ENCODE peak calls at places on chromosomes 6 and 20, in eight cellular contexts. W, F, T, L, H, D, P and Q are unnamed samples.

GRCh38 chr20:18256440-18257090 is 31.8 kb upstream of the ZNF133 start:
- DNase-seq in W (no peak), F (no peak), T (no peak), L (no peak), H (no peak), D (no peak), P (no peak), Q (no peak)

GRCh38 chr20:24488800-24489175 is 19.4 kb downstream of the SYNDIG1 start:
- DNase-seq in W (no peak), F (no peak), T (no peak), L (no peak), H (no peak), D (no peak), P (no peak), Q (no peak)

GRCh38 chr20:23266530-23267398 is 83.8 kb upstream of the NXT1 start:
- DNase-seq in W (no peak), F (no peak), T (no peak), L (no peak), H (no peak), D (no peak), P (no peak), Q (no peak)

GRCh38 chr20:44422083-44422482 is 53.6 kb upstream of the TTPAL start:
- DNase-seq in W (no peak), F (no peak), T (peak; percentile 12), L (no peak), H (peak; percentile 51), D (no peak), P (no peak), Q (no peak)

GRCh38 chr6:80182291-80182690 is 75.8 kb downstream of the BCKDHB start:
- DNase-seq in W (no peak), F (no peak), T (no peak), L (no peak), H (peak; percentile 68), D (no peak), P (no peak), Q (peak; percentile 13)

GRCh38 chr6:20575125-20575524 is 40.9 kb downstream of the CDKAL1 start:
- DNase-seq in W (peak; percentile 25), F (no peak), T (no peak), L (peak; percentile 20), H (no peak), D (no peak), P (no peak), Q (no peak)

GRCh38 chr6:27157461-27158315 is 89.8 kb upstream of the PRSS16 start:
- DNase-seq in W (peak; percentile 76), F (peak; percentile 78), T (peak; percentile 90), L (peak; percentile 47), H (peak; percentile 56), D (peak; percentile 85), P (peak; percentile 67), Q (no peak)

GRCh38 chr6:13978102-13978640 is 53.4 kb downstream of the RNF182 start:
- DNase-seq in W (no peak), F (no peak), T (no peak), L (no peak), H (no peak), D (no peak), P (no peak), Q (no peak)

GRCh38 chr20:40319741-40320499 is 369.1 kb downstream of the MAFB start:
- DNase-seq in W (no peak), F (no peak), T (no peak), L (no peak), H (no peak), D (no peak), P (no peak), Q (no peak)

GRCh38 chr6:20866940-20867630 is 332.8 kb downstream of the CDKAL1 start:
- DNase-seq in W (no peak), F (no peak), T (no peak), L (no peak), H (peak; percentile 49), D (no peak), P (no peak), Q (no peak)

GRCh38 chr6:43916924-43917877 is 147.2 kb downstream of the VEGFA start:
- DNase-seq in W (peak; percentile 87), F (no peak), T (no peak), L (peak; percentile 92), H (no peak), D (peak; percentile 80), P (no peak), Q (no peak)

GRCh38 chr20:10649080-10649816 is 24.6 kb downstream of the JAG1 start:
- DNase-seq in W (no peak), F (no peak), T (no peak), L (no peak), H (peak; percentile 38), D (no peak), P (no peak), Q (no peak)

GRCh38 chr20:14444106-14444505 is 106.7 kb upstream of the FLRT3 start:
- DNase-seq in W (no peak), F (no peak), T (no peak), L (no peak), H (no peak), D (no peak), P (no peak), Q (no peak)

GRCh38 chr6:167094820-167095637 is 27.9 kb upstream of the CCR6 start:
- DNase-seq in W (no peak), F (no peak), T (no peak), L (no peak), H (no peak), D (no peak), P (no peak), Q (no peak)

GRCh38 chr6:34544052-34544604 is 12.0 kb downstream of the SPDEF start:
- DNase-seq in W (no peak), F (no peak), T (no peak), L (no peak), H (no peak), D (no peak), P (no peak), Q (no peak)
- H3K27ac ChIP-seq in W (no peak overlapping the region), F (no peak overlapping the region), T (no peak overlapping the region), L (no peak overlapping the region), H (no peak overlapping the region), D (no peak overlapping the region), P (no peak overlapping the region), Q (no peak overlapping the region)

DNA sequence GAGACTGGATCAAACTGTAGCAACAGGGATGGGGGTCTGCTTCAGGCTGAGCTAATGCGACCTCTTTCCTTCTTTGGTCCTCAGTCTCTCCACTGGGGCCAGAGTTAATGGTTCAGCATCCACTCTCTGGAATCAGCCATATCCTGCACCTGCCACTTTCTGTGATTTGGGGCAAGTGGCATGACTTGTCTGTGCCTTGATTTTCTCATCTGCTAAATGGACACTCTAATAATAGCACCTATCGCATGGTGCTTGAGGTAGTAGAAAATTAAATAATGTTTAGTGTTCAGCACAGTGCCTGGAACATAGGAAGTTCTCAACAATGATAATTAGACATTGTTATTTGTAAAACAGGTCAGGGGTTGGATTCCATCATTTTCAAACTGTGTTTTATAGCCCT is 6.3 kb downstream of the XKR7 start:
- DNase-seq in W (no peak), F (no peak), T (no peak), L (no peak), H (no peak), D (no peak), P (no peak), Q (no peak)
- H3K27me3 ChIP-seq in W (no peaks in the 10 kb centered on the region), F (no peaks in the 10 kb centered on the region), T (peaks cover 16% of the 10 kb centered on the region), L (peaks cover 5% of the 10 kb centered on the region), H (peaks cover 45% of the 10 kb centered on the region), D (no peaks in the 10 kb centered on the region), P (no peaks in the 10 kb centered on the region), Q (peaks cover 21% of the 10 kb centered on the region)

DNA sequence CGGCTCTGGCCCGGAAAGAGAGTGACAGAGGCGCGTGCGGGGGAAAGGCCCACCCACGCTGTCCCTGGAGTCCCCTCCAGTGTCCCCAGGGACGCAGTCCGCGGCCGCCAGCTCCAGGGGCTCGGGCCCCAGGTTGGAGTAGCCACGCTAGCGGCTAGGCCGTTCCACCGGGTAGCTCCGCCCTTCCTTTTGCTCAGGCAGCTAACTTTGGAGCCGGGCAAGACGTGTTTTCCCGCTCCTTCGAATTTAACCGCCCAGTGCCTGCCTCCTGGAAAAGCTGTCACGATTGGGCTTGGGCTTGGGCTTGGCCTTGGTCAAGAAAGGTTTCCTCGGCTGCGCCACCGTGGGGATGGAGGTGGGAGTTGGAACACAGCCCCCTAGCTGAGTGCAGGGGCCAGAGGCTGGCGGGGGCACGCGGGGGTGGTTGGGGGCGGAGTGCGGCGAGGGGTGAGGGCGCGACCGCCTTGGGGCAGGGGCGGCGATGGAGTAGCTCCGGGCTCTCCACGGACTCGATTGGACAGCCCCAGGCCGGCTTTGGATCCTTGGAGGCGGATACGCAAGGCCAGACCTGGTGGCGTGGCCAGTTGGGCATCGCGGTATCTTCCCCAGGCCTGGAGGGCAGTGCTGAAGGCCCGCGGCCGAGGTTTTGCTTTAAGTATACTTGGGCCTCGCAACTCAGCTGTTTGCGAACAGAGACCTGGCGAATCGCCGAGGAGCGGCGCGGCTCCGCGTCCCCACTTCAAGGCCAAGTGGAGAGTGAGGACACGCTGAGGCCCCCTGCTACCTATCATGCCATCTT is 4.5 kb downstream of the LINC00237 start:
- DNase-seq in W (peak; percentile 26), F (peak; percentile 26), T (no peak), L (no peak), H (no peak), D (no peak), P (no peak), Q (no peak)
- H3K4me3 ChIP-seq in W (peak overlapping the region; percentile 47), F (peak overlapping the region; percentile 62), T (no peak overlapping the region), L (no peak overlapping the region), H (no peak overlapping the region), D (no peak overlapping the region), P (peak overlapping the region; percentile 56), Q (no peak overlapping the region)

GRCh38 chr6:56529594-56530191 is 113.0 kb downstream of the DST start:
- DNase-seq in W (no peak), F (no peak), T (no peak), L (no peak), H (peak; percentile 62), D (no peak), P (no peak), Q (no peak)
- H3K27ac ChIP-seq in W (no peak overlapping the region), F (no peak overlapping the region), T (peak overlapping the region; percentile 88), L (no peak overlapping the region), H (peak overlapping the region; percentile 95), D (no peak overlapping the region), P (no peak overlapping the region), Q (no peak overlapping the region)

GRCh38 chr6:33725891-33726673 is 14.6 kb upstream of the UQCC2 start:
- DNase-seq in W (no peak), F (no peak), T (no peak), L (no peak), H (no peak), D (no peak), P (no peak), Q (no peak)
- H3K27me3 ChIP-seq in W (no peaks in the 10 kb centered on the region), F (peaks cover 5% of the 10 kb centered on the region), T (peaks cover 34% of the 10 kb centered on the region), L (no peaks in the 10 kb centered on the region), H (peaks cover 45% of the 10 kb centered on the region), D (no peaks in the 10 kb centered on the region), P (no peaks in the 10 kb centered on the region), Q (peaks cover 23% of the 10 kb centered on the region)

GRCh38 chr20:62816879-62817873 is at the start of gene COL9A3:
- DNase-seq in W (no peak), F (no peak), T (no peak), L (peak; percentile 63), H (no peak), D (no peak), P (no peak), Q (no peak)
- H3K4me3 ChIP-seq in W (peak within 1 kb of the TSS; percentile 5), F (no peak within 1 kb of the TSS), T (no peak within 1 kb of the TSS), L (peak within 1 kb of the TSS; percentile 77), H (no peak within 1 kb of the TSS), D (peak within 1 kb of the TSS; percentile 15), P (peak within 1 kb of the TSS; percentile 45), Q (peak within 1 kb of the TSS; percentile 36)

GRCh38 chr6:142323377-142323776 is 21.6 kb downstream of the ADGRG6 start:
- DNase-seq in W (peak; percentile 32), F (no peak), T (no peak), L (peak; percentile 96), H (peak; percentile 16), D (no peak), P (no peak), Q (no peak)
- H3K27ac ChIP-seq in W (peak overlapping the region; percentile 20), F (no peak overlapping the region), T (no peak overlapping the region), L (peak overlapping the region; percentile 21), H (no peak overlapping the region), D (no peak overlapping the region), P (no peak overlapping the region), Q (no peak overlapping the region)